ENCODE peak calls at places on chromosomes 6 and 20, in five cellular contexts. A is K562, Y is stomach, Z is transverse colon, Q is GM12878. U is an unnamed sample.

GRCh38 chr6:164926686-164927085 is 382.7 kb downstream of the C6orf118 start:
- DNase-seq in Y (no peak), A (no peak), Q (no peak), Z (no peak), U (no peak)

GRCh38 chr6:140993515-140993914 is 1139.2 kb upstream of the GJE1 start:
- DNase-seq in Z (no peak), Q (no peak), Y (no peak), A (no peak), U (no peak)

GRCh38 chr20:38214256-38214870 is 46.2 kb downstream of the KIAA1755 start:
- DNase-seq in Z (no peak), A (no peak), Q (no peak), Y (no peak), U (peak; percentile 59)

GRCh38 chr6:126180585-126180984 is 159.3 kb upstream of the CENPW start:
- DNase-seq in Z (no peak), Q (peak; percentile 25), A (no peak), Y (no peak), U (no peak)

GRCh38 chr6:148525453-148525852 is 182.8 kb downstream of the SASH1 start:
- DNase-seq in A (no peak), Z (no peak), Q (no peak), Y (no peak), U (no peak)

GRCh38 chr6:41531591-41532582 is 14.3 kb upstream of the FOXP4 start:
- DNase-seq in A (peak; percentile 36), Q (peak; percentile 92), Y (no peak), Z (peak; percentile 19), U (no peak)

GRCh38 chr6:42110683-42111082 is 31.7 kb downstream of the C6orf132 start:
- DNase-seq in Z (no peak), Q (no peak), A (no peak), Y (no peak), U (no peak)

GRCh38 chr20:18857640-18858039 is 44.1 kb downstream of the SCP2D1 start:
- DNase-seq in Y (no peak), Z (no peak), A (no peak), Q (no peak), U (no peak)

GRCh38 chr6:24927234-24927955 is 8.4 kb downstream of the RIPOR2 start:
- DNase-seq in Y (no peak), A (no peak), Q (no peak), Z (no peak), U (no peak)

GRCh38 chr20:48634641-48635040 is 193.2 kb downstream of the PREX1 start:
- DNase-seq in Q (no peak), A (no peak), Z (no peak), Y (no peak), U (no peak)

GRCh38 chr6:162090734-162091133 is 636.8 kb downstream of the PRKN start:
- DNase-seq in A (no peak), Z (no peak), Y (no peak), Q (no peak), U (no peak)

GRCh38 chr20:46708172-46708860 is 1.1 kb upstream of the SLC2A10 start:
- DNase-seq in Q (no peak), A (no peak), Z (peak; percentile 60), Y (peak; percentile 65), U (no peak)

GRCh38 chr6:2108700-2109306 is 136.6 kb downstream of the GMDS start:
- DNase-seq in Q (no peak), Y (no peak), Z (no peak), A (no peak), U (no peak)

GRCh38 chr6:10460096-10460495 is 45.2 kb upstream of the TFAP2A start:
- DNase-seq in A (no peak), Y (no peak), Z (no peak), Q (peak; percentile 82), U (no peak)

GRCh38 chr6:125910518-125910917 is 46.1 kb upstream of the HINT3 start:
- DNase-seq in Y (no peak), Z (no peak), Q (peak; percentile 68), A (no peak), U (no peak)

GRCh38 chr6:152136449-152136825 is 329.0 kb downstream of the ESR1 start:
- DNase-seq in Z (no peak), Q (no peak), A (no peak), Y (no peak), U (no peak)

GRCh38 chr6:128491041-128491642 is 29.3 kb downstream of the PTPRK start:
- DNase-seq in A (no peak), Y (no peak), Z (peak; percentile 29), Q (no peak), U (no peak)

GRCh38 chr6:53496797-53497196 is 48.1 kb downstream of the GCLC start:
- DNase-seq in A (no peak), Y (no peak), Q (no peak), Z (no peak), U (no peak)

GRCh38 chr20:59680148-59680650 is 75.9 kb downstream of the PHACTR3 start:
- DNase-seq in Z (no peak), A (no peak), Q (no peak), Y (no peak), U (no peak)

GRCh38 chr6:45586216-45587171 is 208.8 kb upstream of the SUPT3H start:
- DNase-seq in Q (no peak), Z (no peak), Y (no peak), A (no peak), U (no peak)

GRCh38 chr6:170137176-170137891 is 153.5 kb downstream of the DLL1 start:
- DNase-seq in Z (peak; percentile 23), Y (peak; percentile 25), A (no peak), Q (no peak), U (peak; percentile 72)

GRCh38 chr6:40506956-40507355 is 80.2 kb downstream of the LRFN2 start:
- DNase-seq in Q (no peak), Z (no peak), Y (no peak), A (no peak), U (no peak)

GRCh38 chr20:24698189-24698588 is 228.8 kb downstream of the SYNDIG1 start:
- DNase-seq in A (no peak), Y (peak; percentile 20), Q (no peak), Z (no peak), U (peak; percentile 42)

GRCh38 chr6:70686548-70687133 is 19.0 kb downstream of the SMAP1 start:
- DNase-seq in Z (no peak), A (peak; percentile 16), Y (no peak), Q (no peak), U (no peak)
- TF ChIP-seq CTCF in Z (peak; percentile 86), A (peak; percentile 31), Y (peak; percentile 51), Q (peak; percentile 60), U (peak; percentile 75)

GRCh38 chr20:62392621-62393164 is 5.8 kb downstream of the RPS21 start:
- DNase-seq in Q (no peak), A (no peak), Y (no peak), Z (no peak), U (no peak)

GRCh38 chr20:62392077-62392418 is 5.1 kb downstream of the RPS21 start:
- DNase-seq in Y (no peak), Z (no peak), Q (no peak), A (no peak), U (no peak)

GRCh38 chr20:62389601-62390087 is 2.7 kb downstream of the RPS21 start:
- DNase-seq in Y (no peak), Q (no peak), Z (no peak), A (no peak), U (no peak)

GRCh38 chr20:62390306-62391164 is 3.6 kb downstream of the RPS21 start:
- DNase-seq in Q (no peak), Y (no peak), Z (no peak), A (no peak), U (no peak)

DNA sequence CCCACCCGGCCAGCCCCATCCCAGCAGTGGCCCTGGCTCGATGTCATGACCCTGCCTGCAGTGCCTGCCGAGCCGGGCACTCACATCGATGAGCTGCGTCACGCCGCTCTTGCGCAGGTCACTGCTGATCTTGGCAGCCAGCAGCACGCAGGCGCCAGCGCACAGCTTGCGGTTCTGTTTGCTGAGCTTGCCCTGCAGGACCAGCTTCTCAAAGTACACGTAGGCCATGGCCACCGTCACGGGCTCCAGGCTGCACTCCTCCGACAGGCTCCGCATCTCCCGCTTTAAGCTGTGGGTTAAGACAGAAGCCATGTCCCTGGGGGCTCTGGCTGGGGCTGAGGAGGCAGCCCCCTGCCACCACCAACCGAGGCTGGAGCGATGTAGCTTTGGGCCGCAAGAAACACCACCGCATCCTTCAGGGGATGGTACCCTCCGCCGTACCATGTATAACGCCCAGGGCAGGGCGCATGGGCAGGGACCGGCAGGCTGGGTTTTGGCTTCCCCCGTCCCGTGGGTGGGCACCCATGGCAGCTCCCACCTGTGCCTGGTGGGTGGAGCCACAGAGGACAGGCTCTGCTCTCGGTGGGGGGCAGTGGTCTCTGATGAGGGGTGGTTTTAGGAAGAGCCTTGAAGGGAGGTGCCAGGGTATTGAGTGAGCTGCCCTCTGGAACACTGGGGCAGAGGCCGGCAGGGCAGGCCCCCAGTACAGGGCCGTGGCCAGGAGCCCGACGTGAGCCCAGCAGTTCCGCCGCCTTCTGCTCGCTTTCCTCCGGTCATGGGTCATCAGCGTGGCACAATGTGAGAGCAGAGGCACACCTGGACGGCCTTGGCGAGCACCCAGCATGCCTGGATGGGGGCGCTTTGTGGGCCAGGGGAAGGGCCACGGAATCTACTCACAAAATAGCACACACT is 4.5 kb downstream of the RPS21 start:
- DNase-seq in Z (no peak), A (no peak), Q (no peak), Y (peak; percentile 64), U (no peak)
- TF ChIP-seq EP300 in Z (no peak), A (no peak), Q (no peak), Y (no peak), U (no peak)

DNA sequence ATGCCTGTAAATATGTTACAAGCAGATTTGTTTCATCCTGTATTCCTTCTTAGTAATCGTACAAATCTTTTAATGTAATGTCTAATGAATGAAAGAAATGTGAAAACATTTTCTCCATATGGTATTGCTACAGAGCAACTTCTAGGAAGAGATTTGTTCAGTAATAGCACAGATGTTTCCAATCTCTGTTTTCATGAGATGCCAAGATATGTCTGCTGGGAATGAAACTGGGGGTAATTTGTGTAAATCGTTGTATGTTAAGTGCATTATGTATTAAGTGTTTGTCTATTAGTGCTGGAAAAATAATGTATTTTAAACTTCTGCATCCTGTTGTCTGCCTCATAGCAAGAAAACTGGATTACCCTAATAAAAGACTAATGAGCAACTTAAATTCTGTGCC is 722.2 kb upstream of the EYS start:
- DNase-seq in Z (no peak), Y (no peak), Q (no peak), A (no peak), U (no peak)
- TF ChIP-seq POLR2AphosphoS5 in Z (no peak), Y (no peak), Q (no peak), A (no peak), U (no peak)

GRCh38 chr6:106510090-106510970 is 119.0 kb downstream of the RTN4IP1 start:
- DNase-seq in Y (peak; percentile 76), Q (no peak), Z (peak; percentile 86), A (peak; percentile 14), U (peak; percentile 74)
- TF ChIP-seq CTCF in Y (no peak), Q (peak; percentile 30), Z (no peak), A (no peak), U (no peak)

DNA sequence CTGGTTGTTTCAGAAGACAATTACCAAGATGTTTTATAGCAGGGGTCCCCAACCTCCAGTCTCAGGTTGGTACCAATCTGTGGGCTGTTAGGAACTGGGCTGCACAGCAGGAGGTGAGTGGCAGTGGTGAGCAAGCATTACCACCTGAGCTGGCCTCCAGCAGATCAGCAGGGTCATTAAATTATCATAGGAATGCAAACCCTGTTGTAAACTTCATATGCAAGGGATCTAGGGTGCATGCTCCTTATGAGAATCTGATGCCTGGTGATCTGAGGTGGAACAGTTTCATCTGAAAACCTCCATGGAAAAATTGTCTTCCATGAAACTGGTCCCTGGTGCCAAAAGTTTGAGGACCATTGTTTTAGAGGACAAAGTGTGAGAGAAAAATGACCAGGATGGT is 240.6 kb downstream of the GRM1 start:
- DNase-seq in Q (no peak), A (no peak), Z (no peak), Y (no peak), U (no peak)
- TF ChIP-seq EP300 in Q (no peak), A (no peak), Z (no peak), Y (no peak), U (no peak)

GRCh38 chr6:157763129-157763893 is 59.7 kb upstream of the SNX9 start:
- DNase-seq in Z (peak; percentile 97), Q (no peak), Y (peak; percentile 99), A (peak; percentile 94), U (peak; percentile 81)
- TF ChIP-seq POLR2AphosphoS5 in Z (peak; percentile 86), Q (peak; percentile 63), Y (peak; percentile 87), A (peak; percentile 42), U (peak; percentile 48)

U was measured in sigmoid colon.